ENCODE peak calls at places on chromosomes 2 and 18, in eight cellular contexts. G, J, I, S, C, U, W and Z are unnamed samples.

GRCh38 chr2:60316381-60317028 is 236.9 kb downstream of the BCL11A start:
- DNase-seq in G (no peak), J (peak; percentile 25), I (no peak), S (no peak), C (no peak), U (no peak), W (no peak), Z (no peak)

GRCh38 chr18:21330122-21330701 is 88.2 kb downstream of the GREB1L start:
- DNase-seq in G (peak; percentile 17), J (no peak), I (peak; percentile 80), S (peak; percentile 15), C (no peak), U (peak; percentile 34), W (no peak), Z (no peak)

GRCh38 chr2:41716497-41716896 is 331.3 kb upstream of the PKDCC start:
- DNase-seq in G (no peak), J (no peak), I (no peak), S (no peak), C (no peak), U (no peak), W (no peak), Z (no peak)

GRCh38 chr2:157172239-157172638 is 85.3 kb upstream of the GALNT5 start:
- DNase-seq in G (no peak), J (no peak), I (no peak), S (no peak), C (no peak), U (no peak), W (no peak), Z (no peak)

GRCh38 chr2:67135201-67135600 is 261.9 kb upstream of the ETAA1 start:
- DNase-seq in G (no peak), J (no peak), I (no peak), S (no peak), C (no peak), U (no peak), W (no peak), Z (no peak)

GRCh38 chr18:44520981-44521672 is 159.6 kb upstream of the SETBP1 start:
- DNase-seq in G (no peak), J (no peak), I (no peak), S (no peak), C (no peak), U (no peak), W (no peak), Z (no peak)

GRCh38 chr18:68714356-68714706 is 577 bp downstream of the TMX3 start:
- DNase-seq in G (peak; percentile 20), J (peak; percentile 14), I (peak; percentile 20), S (no peak), C (no peak), U (no peak), W (no peak), Z (peak; percentile 17)

GRCh38 chr2:224556381-224556780 is 28.8 kb downstream of the CUL3 start:
- DNase-seq in G (no peak), J (no peak), I (no peak), S (no peak), C (no peak), U (no peak), W (no peak), Z (no peak)

GRCh38 chr2:60520477-60520876 is 33.0 kb downstream of the BCL11A start:
- DNase-seq in G (no peak), J (no peak), I (no peak), S (no peak), C (no peak), U (no peak), W (no peak), Z (no peak)

GRCh38 chr2:191631754-191632153 is 46.2 kb upstream of the NABP1 start:
- DNase-seq in G (no peak), J (no peak), I (peak; percentile 93), S (no peak), C (peak; percentile 52), U (no peak), W (no peak), Z (no peak)

GRCh38 chr2:132703396-132703795 is 33.4 kb upstream of the LYPD1 start:
- DNase-seq in G (no peak), J (no peak), I (peak; percentile 8), S (no peak), C (no peak), U (no peak), W (no peak), Z (no peak)

GRCh38 chr2:145184741-145185671 is 665.1 kb upstream of the ZEB2 start:
- DNase-seq in G (no peak), J (no peak), I (peak; percentile 48), S (no peak), C (no peak), U (no peak), W (no peak), Z (no peak)

GRCh38 chr2:183069174-183069573 is 9.4 kb upstream of the DUSP19 start:
- DNase-seq in G (no peak), J (no peak), I (no peak), S (no peak), C (no peak), U (no peak), W (no peak), Z (no peak)

GRCh38 chr2:195560209-195560907 is 96.7 kb upstream of the SLC39A10 start:
- DNase-seq in G (peak; percentile 59), J (no peak), I (no peak), S (no peak), C (no peak), U (no peak), W (no peak), Z (no peak)

GRCh38 chr2:12733846-12734245 is 17.1 kb downstream of the TRIB2 start:
- DNase-seq in G (no peak), J (no peak), I (no peak), S (no peak), C (peak; percentile 67), U (no peak), W (no peak), Z (no peak)

GRCh38 chr2:3495956-3496355 is 23.4 kb downstream of the ADI1 start:
- DNase-seq in G (no peak), J (no peak), I (no peak), S (no peak), C (no peak), U (no peak), W (no peak), Z (no peak)

DNA sequence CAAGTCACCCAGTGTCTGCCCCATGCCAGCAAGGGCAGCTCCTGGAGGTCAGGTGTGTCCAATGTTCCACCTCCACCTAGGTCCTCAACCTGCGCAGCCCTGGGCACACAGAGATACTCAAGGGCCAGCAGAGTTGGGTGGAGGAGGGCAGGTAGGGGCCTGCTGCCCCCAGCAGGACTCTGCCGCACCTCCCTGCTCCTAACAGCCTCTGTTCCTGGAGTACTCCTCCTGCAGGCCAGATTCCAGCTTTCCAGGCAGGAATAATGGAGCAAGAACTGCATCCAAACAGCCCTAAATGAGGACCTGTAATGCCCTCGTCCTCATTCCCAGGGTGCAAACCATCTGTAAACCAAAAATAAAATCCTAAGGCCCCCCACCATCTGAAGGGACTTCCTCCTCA is 44.4 kb upstream of the ACAA2 start:
- DNase-seq in G (no peak), J (no peak), I (no peak), S (no peak), C (no peak), U (no peak), W (no peak), Z (no peak)
- TF ChIP-seq CTCF in G (no peak), J (no peak), I (no peak), S (no peak), C (no peak), U (no peak), W (no peak), Z (no peak)

GRCh38 chr18:53380063-53380639 is 844.3 kb downstream of the MBD2 start:
- DNase-seq in G (no peak), J (peak; percentile 5), I (peak; percentile 66), S (no peak), C (no peak), U (peak; percentile 10), W (peak; percentile 18), Z (no peak)
- TF ChIP-seq CTCF in G (no peak), J (peak; percentile 73), I (peak; percentile 47), S (peak; percentile 51), C (no peak), U (peak; percentile 57), W (peak; percentile 31), Z (peak; percentile 45)

DNA sequence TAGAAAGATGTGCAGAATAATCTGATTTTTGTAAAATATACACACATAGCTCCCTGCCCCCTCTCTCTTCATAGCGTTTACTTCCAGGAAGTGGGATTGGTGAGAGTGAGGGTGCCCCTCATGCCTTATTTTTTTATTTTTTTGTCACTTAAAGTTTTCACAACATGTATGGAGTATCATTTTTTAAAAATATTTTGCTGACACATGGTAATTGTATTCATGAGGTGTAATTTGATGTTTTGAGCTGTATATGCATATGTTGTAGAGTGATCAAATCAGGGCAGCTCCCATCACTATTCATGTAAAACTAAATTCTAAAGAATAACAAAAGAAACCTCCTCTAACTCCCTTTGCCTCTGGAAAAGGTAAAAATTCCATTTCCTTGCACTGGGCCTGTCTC is 74.7 kb downstream of the VSNL1 start:
- DNase-seq in G (no peak), J (no peak), I (no peak), S (no peak), C (no peak), U (no peak), W (no peak), Z (no peak)
- TF ChIP-seq CTCF in G (no peak), J (no peak), I (no peak), S (no peak), C (no peak), U (no peak), W (no peak), Z (no peak)

DNA sequence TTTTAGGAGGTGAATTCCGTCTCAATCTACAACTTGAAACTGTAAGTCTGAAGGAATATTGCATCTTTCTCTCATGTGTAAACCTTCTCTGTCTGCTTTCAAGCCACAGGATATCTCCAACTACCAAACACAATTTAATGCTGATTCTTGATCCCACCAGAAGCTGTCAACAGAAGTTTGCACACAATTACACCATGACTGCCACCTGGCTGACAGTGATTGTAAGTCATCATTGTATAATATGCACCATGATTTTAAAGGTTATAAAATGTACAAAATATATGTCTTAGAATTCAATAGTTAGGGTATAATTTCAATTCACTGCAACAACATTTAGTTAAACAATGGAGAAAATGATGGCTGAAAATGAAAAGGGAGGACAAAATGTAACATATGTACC is 18.4 kb downstream of the PREPL start:
- DNase-seq in G (no peak), J (no peak), I (peak; percentile 49), S (no peak), C (no peak), U (no peak), W (no peak), Z (peak; percentile 36)
- TF ChIP-seq CTCF in G (no peak), J (peak; percentile 56), I (peak; percentile 48), S (peak; percentile 22), C (no peak), U (peak; percentile 48), W (peak; percentile 38), Z (peak; percentile 49)

DNA sequence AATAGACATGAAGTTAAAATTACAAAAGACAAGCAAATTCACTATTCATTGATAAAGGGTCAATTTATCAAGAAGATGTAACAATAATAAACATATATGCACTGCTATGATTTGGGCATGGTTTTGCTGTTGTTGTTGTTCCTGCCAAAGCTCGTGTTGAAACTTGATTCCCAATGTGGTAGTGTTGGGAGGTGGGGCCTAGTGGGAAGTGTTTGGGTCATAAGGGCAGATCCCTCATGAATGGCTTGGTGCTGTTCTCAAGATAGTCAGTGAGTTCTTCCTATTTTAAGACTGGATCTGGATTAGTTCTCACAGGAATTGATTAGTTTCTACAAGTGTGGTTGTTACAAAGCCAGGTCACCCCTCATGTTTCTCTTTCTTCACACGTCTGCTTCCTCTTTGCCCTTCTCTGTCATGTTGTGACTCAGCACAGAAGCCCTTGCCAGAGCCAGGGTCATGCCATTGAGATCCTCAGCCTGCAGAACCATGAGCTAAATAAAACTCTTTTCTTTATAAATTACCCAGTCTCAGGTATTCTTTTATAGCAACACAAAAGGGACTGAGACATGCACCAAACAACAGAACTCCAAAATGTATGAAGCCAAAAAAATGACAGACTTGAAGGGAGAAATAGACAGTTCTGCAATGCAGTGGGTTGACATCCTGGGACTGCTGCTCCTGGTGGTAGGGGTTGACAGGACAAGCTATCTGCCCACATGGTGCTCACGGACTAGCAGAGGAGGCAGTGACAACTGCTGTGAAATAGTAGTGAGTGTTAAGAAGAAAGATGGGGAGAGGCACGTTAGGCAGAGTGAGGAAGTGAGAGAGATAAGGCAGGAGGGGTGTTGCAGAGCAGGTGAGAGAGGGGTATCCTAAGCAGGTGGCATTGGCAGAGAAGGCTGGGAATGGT is 18.6 kb upstream of the SKA1 start:
- DNase-seq in G (no peak), J (no peak), I (peak; percentile 22), S (no peak), C (no peak), U (no peak), W (peak; percentile 29), Z (peak; percentile 36)
- TF ChIP-seq CTCF in G (no peak), J (no peak), I (peak; percentile 40), S (no peak), C (no peak), U (no peak), W (peak; percentile 44), Z (peak; percentile 30)